ENCODE peak calls at places on chromosomes 5 and 9, in six cellular contexts. W is NCI-H187; I is fibroblast of gingiva; Z is esophagus squamous epithelium; Y is CD8-positive, alpha-beta T cell; V is left cardiac atrium. B is an unnamed sample.

GRCh38 chr5:58946232-58946631 is 363.4 kb downstream of the RAB3C start:
- DNase-seq in W (no peak), I (no peak), Z (no peak), Y (no peak), V (no peak), B (no peak)

GRCh38 chr9:130696996-130697395 is 3.4 kb downstream of the EXOSC2 start:
- DNase-seq in W (no peak), I (no peak), Z (no peak), Y (no peak), V (no peak), B (no peak)

GRCh38 chr9:5518061-5518936 is 8.0 kb downstream of the PDCD1LG2 start:
- DNase-seq in W (no peak), I (peak), Z (no peak), Y (no peak), V (no peak), B (no peak)

GRCh38 chr5:79133121-79133656 is 21.6 kb downstream of the BHMT start:
- DNase-seq in W (no peak), I (peak), Z (no peak), Y (no peak), V (no peak), B (no peak)

GRCh38 chr5:151642472-151643140 is 44.1 kb downstream of the SPARC start:
- DNase-seq in W (no peak), I (no peak), Z (no peak), Y (no peak), V (no peak), B (peak)

GRCh38 chr9:15543033-15543791 is 9.6 kb upstream of the CCDC171 start:
- DNase-seq in W (no peak), I (no peak), Z (no peak), Y (no peak), V (no peak), B (no peak)

GRCh38 chr9:87647114-87647513 is 78.8 kb upstream of the CTSL start:
- DNase-seq in W (no peak), I (no peak), Z (no peak), Y (no peak), V (no peak), B (no peak)

GRCh38 chr5:123670981-123671557 is 159.1 kb downstream of the CSNK1G3 start:
- DNase-seq in W (no peak), I (peak), Z (no peak), Y (peak), V (peak), B (no peak)

GRCh38 chr5:95284512-95285405 is at the start of gene MCTP1:
- DNase-seq in W (peak), I (no peak), Z (no peak), Y (no peak), V (no peak), B (no peak)

GRCh38 chr5:68373050-68373449 is 157.5 kb downstream of the PIK3R1 start:
- DNase-seq in W (no peak), I (no peak), Z (no peak), Y (no peak), V (no peak), B (no peak)

B was measured in Right ventricle myocardium superior.